ENCODE peak calls at places on chromosomes 5 and 9, in seven cellular contexts. S is caudate nucleus; A is dorsolateral prefrontal cortex; L is IMR-90; B is CD8-positive, alpha-beta memory T cell; C is neuronal stem cell; H is Karpas-422. T is an unnamed sample.
A peak's percentile ranks its signal among the peaks of the same experiment; 100 is the strongest.

GRCh38 chr9:96495341-96495740 is 45.4 kb downstream of the HABP4 start:
- DNase-seq in S (no peak), A (no peak), L (peak; percentile 95), B (no peak), C (no peak), H (no peak), T (no peak)

GRCh38 chr9:26947736-26948135 is 694 bp upstream of the PLAA start:
- DNase-seq in S (no peak), A (no peak), L (no peak), B (no peak), C (no peak), H (no peak), T (no peak)

GRCh38 chr5:92836861-92837755 is 743.9 kb downstream of the NR2F1-AS1 start:
- DNase-seq in S (no peak), A (no peak), L (peak; percentile 81), B (no peak), C (no peak), H (no peak), T (no peak)

GRCh38 chr9:18543406-18543965 is 69.5 kb downstream of the ADAMTSL1 start:
- DNase-seq in S (no peak), A (no peak), L (peak; percentile 76), B (no peak), C (no peak), H (peak; percentile 5), T (no peak)

GRCh38 chr5:180084638-180085561 is 13.3 kb upstream of the RNF130 start:
- DNase-seq in S (no peak), A (no peak), L (no peak), B (no peak), C (no peak), H (no peak), T (peak; percentile 42)

GRCh38 chr9:135349212-135349962 is 130.2 kb upstream of the PPP1R26 start:
- DNase-seq in S (no peak), A (no peak), L (no peak), B (no peak), C (no peak), H (no peak), T (no peak)

GRCh38 chr9:115006660-115007059 is 76.3 kb upstream of the TNFSF8 start:
- DNase-seq in S (no peak), A (no peak), L (peak; percentile 83), B (no peak), C (no peak), H (no peak), T (no peak)

GRCh38 chr5:113050606-113051391 is 74.2 kb downstream of the DCP2 start:
- DNase-seq in S (no peak), A (no peak), L (peak; percentile 84), B (no peak), C (no peak), H (no peak), T (no peak)

GRCh38 chr5:30690931-30691330 is 502.6 kb upstream of the CDH6 start:
- DNase-seq in S (no peak), A (no peak), L (no peak), B (no peak), C (no peak), H (no peak), T (no peak)

GRCh38 chr5:22938373-22938772 is 85.2 kb upstream of the CDH12 start:
- DNase-seq in S (no peak), A (no peak), L (no peak), B (no peak), C (no peak), H (no peak), T (no peak)

GRCh38 chr9:135887021-135887507 is 20.3 kb downstream of the CAMSAP1 start:
- DNase-seq in S (no peak), A (peak; percentile 63), L (peak; percentile 45), B (no peak), C (no peak), H (no peak), T (no peak)

GRCh38 chr5:16065810-16066209 is 113.8 kb downstream of the MARCHF11 start:
- DNase-seq in S (no peak), A (no peak), L (no peak), B (no peak), C (no peak), H (no peak), T (no peak)

GRCh38 chr5:160547872-160548271 is 126.2 kb downstream of the PTTG1 start:
- DNase-seq in S (no peak), A (no peak), L (no peak), B (no peak), C (no peak), H (no peak), T (no peak)

GRCh38 chr9:93302586-93303257 is 118.8 kb downstream of the WNK2 start:
- DNase-seq in S (no peak), A (peak; percentile 40), L (peak; percentile 58), B (peak; percentile 73), C (peak; percentile 23), H (peak; percentile 90), T (peak; percentile 51)

GRCh38 chr9:132637801-132638200 is 32.0 kb downstream of the DDX31 start:
- DNase-seq in S (no peak), A (no peak), L (no peak), B (no peak), C (no peak), H (no peak), T (no peak)

GRCh38 chr5:150595466-150596031 is 44.9 kb upstream of the SYNPO start:
- DNase-seq in S (no peak), A (no peak), L (no peak), B (no peak), C (no peak), H (no peak), T (no peak)

GRCh38 chr9:130265431-130266235 is at the start of gene HMCN2:
- DNase-seq in S (no peak), A (no peak), L (no peak), B (no peak), C (peak; percentile 37), H (no peak), T (peak; percentile 40)

GRCh38 chr5:176823076-176823481 is 12.7 kb downstream of the UNC5A start:
- DNase-seq in S (peak; percentile 42), A (no peak), L (no peak), B (no peak), C (no peak), H (no peak), T (no peak)

GRCh38 chr5:150562832-150563231 is 54.9 kb downstream of the NDST1 start:
- DNase-seq in S (no peak), A (no peak), L (peak; percentile 59), B (no peak), C (no peak), H (peak; percentile 71), T (no peak)

GRCh38 chr5:56737002-56737621 is 78.2 kb upstream of the MAP3K1 start:
- DNase-seq in S (no peak), A (no peak), L (peak; percentile 75), B (no peak), C (no peak), H (peak; percentile 59), T (no peak)

GRCh38 chr5:10118150-10118549 is 131.5 kb downstream of the ATPSCKMT start:
- DNase-seq in S (no peak), A (no peak), L (no peak), B (no peak), C (no peak), H (no peak), T (no peak)

GRCh38 chr5:85069659-85070640 is 685.3 kb upstream of the EDIL3 start:
- DNase-seq in S (no peak), A (no peak), L (no peak), B (no peak), C (no peak), H (no peak), T (no peak)

GRCh38 chr9:120965344-120966004 is 38.9 kb upstream of the TRAF1 start:
- DNase-seq in S (no peak), A (peak; percentile 40), L (no peak), B (no peak), C (peak; percentile 85), H (no peak), T (no peak)

GRCh38 chr5:171386861-171387254 is 791 bp upstream of the NPM1 start:
- DNase-seq in S (no peak), A (no peak), L (peak; percentile 12), B (no peak), C (no peak), H (peak; percentile 59), T (no peak)

GRCh38 chr5:173474881-173475287 is 141.6 kb downstream of the BOD1 start:
- DNase-seq in S (no peak), A (no peak), L (peak; percentile 94), B (no peak), C (no peak), H (no peak), T (no peak)

GRCh38 chr9:114551750-114552685 is 35.6 kb upstream of the ATP6V1G1 start:
- DNase-seq in S (no peak), A (no peak), L (peak; percentile 98), B (no peak), C (no peak), H (no peak), T (peak; percentile 54)

GRCh38 chr5:139658928-139659667 is 10.9 kb downstream of the CXXC5 start:
- DNase-seq in S (no peak), A (no peak), L (peak; percentile 77), B (no peak), C (no peak), H (no peak), T (no peak)

GRCh38 chr5:51811883-51812282 is 428.6 kb downstream of the ISL1 start:
- DNase-seq in S (no peak), A (no peak), L (no peak), B (no peak), C (no peak), H (no peak), T (no peak)
- H3K27ac ChIP-seq in S (no peak overlapping the region), A (no peak overlapping the region), L (no peak overlapping the region), B (no peak overlapping the region), C (no peak overlapping the region), H (no peak overlapping the region), T (no peak overlapping the region)

DNA sequence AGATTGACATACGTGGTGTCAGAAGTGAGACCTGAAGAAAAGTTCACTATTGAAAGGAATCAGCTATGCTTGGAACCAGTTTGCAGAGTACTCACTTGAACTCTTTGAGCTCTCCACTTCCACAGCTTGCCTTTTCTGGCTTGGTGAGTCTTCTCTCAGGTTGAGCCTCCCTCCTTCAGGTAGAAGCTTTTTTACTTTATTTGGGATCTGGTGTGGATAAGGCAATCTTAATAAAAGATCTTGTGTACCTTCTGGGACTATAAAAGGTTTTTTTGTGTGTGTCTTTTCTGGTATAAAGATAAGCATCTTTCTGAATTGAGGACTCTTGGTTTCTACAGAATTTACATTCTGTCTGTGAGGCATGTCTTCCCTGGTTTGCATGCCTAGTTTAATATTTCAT is 5.4 kb upstream of the CPLANE1 start:
- DNase-seq in S (no peak), A (no peak), L (no peak), B (no peak), C (no peak), H (no peak), T (no peak)
- H3K27ac ChIP-seq in S (no peak overlapping the region), A (no peak overlapping the region), L (no peak overlapping the region), B (no peak overlapping the region), C (no peak overlapping the region), H (no peak overlapping the region), T (no peak overlapping the region)

GRCh38 chr5:74580729-74581110 is 59.8 kb downstream of the ENC1 start:
- DNase-seq in S (no peak), A (no peak), L (no peak), B (no peak), C (no peak), H (no peak), T (no peak)
- H3K27ac ChIP-seq in S (no peak overlapping the region), A (no peak overlapping the region), L (no peak overlapping the region), B (no peak overlapping the region), C (no peak overlapping the region), H (no peak overlapping the region), T (no peak overlapping the region)

DNA sequence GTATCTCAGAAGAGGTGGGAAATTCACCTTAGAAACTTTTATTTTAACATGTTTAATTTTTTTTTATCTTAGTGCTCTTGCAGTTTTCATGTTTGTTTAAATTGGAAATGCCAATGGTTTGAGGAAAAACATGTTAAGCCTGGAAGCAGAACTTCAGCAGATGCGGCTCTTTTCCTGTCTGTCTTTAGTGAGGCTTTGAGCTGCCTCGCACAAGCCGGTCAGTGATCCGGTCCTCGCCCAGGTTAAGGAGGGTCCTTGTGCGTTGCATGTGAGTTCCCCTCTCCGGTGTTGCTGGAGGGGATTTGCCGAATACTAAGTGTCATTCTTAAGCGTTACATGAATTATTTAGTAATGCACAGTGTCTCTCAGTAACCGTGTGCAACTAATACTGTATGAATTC is 9.4 kb upstream of the PLEKHG4B start:
- DNase-seq in S (no peak), A (no peak), L (no peak), B (no peak), C (no peak), H (no peak), T (no peak)
- H3K27ac ChIP-seq in S (no peak overlapping the region), A (no peak overlapping the region), L (no peak overlapping the region), B (no peak overlapping the region), C (peak overlapping the region; percentile 97), H (no peak overlapping the region), T (no peak overlapping the region)